ENCODE peak calls at places on chromosomes 11 and 22, in seven cellular contexts. T is GM10248, Z is AG10803, Q is psoas muscle, O is tibial artery, U is transverse colon, S is brain microvascular endothelial cell. R is an unnamed sample.

GRCh38 chr22:31291716-31292644 is at the start of gene PIK3IP1:
- DNase-seq in T (peak; percentile 80), Z (peak; percentile 83), Q (peak; percentile 85), O (peak; percentile 92), U (peak; percentile 95), S (peak; percentile 84), R (peak; percentile 88)

GRCh38 chr22:29782061-29782845 is 15.1 kb downstream of the UQCR10 start:
- DNase-seq in T (no peak), Z (peak; percentile 73), Q (peak; percentile 52), O (peak; percentile 74), U (peak; percentile 74), S (no peak), R (no peak)

GRCh38 chr11:2827256-2827655 is 58.3 kb downstream of the CDKN1C start:
- DNase-seq in T (no peak), Z (no peak), Q (peak; percentile 19), O (peak; percentile 81), U (no peak), S (peak; percentile 31), R (no peak)

GRCh38 chr11:57126766-57127400 is 54.9 kb upstream of the LRRC55 start:
- DNase-seq in T (no peak), Z (no peak), Q (no peak), O (no peak), U (no peak), S (no peak), R (no peak)

GRCh38 chr11:13064593-13064992 is 55.5 kb downstream of the RASSF10 start:
- DNase-seq in T (no peak), Z (no peak), Q (no peak), O (no peak), U (peak; percentile 37), S (no peak), R (no peak)

GRCh38 chr11:6570691-6571427 is 32.6 kb downstream of the RRP8 start:
- DNase-seq in T (no peak), Z (no peak), Q (peak; percentile 74), O (no peak), U (no peak), S (no peak), R (no peak)

GRCh38 chr11:80239217-80239616 is 798.4 kb upstream of the TENM4 start:
- DNase-seq in T (no peak), Z (no peak), Q (no peak), O (no peak), U (no peak), S (no peak), R (no peak)

GRCh38 chr22:26722159-26722558 is 64.8 kb downstream of the MIAT start:
- DNase-seq in T (no peak), Z (peak; percentile 62), Q (no peak), O (no peak), U (no peak), S (no peak), R (no peak)

GRCh38 chr11:31817054-31817620 is 6.0 kb upstream of the PAX6 start:
- DNase-seq in T (peak; percentile 34), Z (no peak), Q (no peak), O (no peak), U (no peak), S (no peak), R (no peak)

GRCh38 chr11:43969543-43969942 is 27.1 kb downstream of the C11orf96 start:
- DNase-seq in T (no peak), Z (no peak), Q (no peak), O (no peak), U (no peak), S (peak; percentile 32), R (no peak)

GRCh38 chr11:46353706-46354105 is 6.4 kb downstream of the DGKZ start:
- DNase-seq in T (no peak), Z (peak; percentile 26), Q (no peak), O (no peak), U (no peak), S (no peak), R (peak; percentile 40)

GRCh38 chr11:95977534-95978174 is 53.7 kb upstream of the MTMR2 start:
- DNase-seq in T (no peak), Z (no peak), Q (no peak), O (no peak), U (no peak), S (peak; percentile 86), R (no peak)

GRCh38 chr11:28209906-28210305 is 101.7 kb downstream of the METTL15 start:
- DNase-seq in T (no peak), Z (peak; percentile 64), Q (no peak), O (no peak), U (no peak), S (no peak), R (no peak)

GRCh38 chr22:37312549-37313183 is 30.4 kb downstream of the CYTH4 start:
- DNase-seq in T (no peak), Z (no peak), Q (no peak), O (no peak), U (no peak), S (no peak), R (no peak)

GRCh38 chr11:114291847-114292680 is 4.1 kb upstream of the NNMT start:
- DNase-seq in T (no peak), Z (peak; percentile 94), Q (no peak), O (no peak), U (no peak), S (peak; percentile 83), R (no peak)

GRCh38 chr11:109155291-109155690 is 266.7 kb upstream of the C11orf87 start:
- DNase-seq in T (no peak), Z (no peak), Q (no peak), O (no peak), U (no peak), S (no peak), R (no peak)

GRCh38 chr11:92322225-92322624 is 97.6 kb downstream of the FAT3 start:
- DNase-seq in T (no peak), Z (peak; percentile 58), Q (no peak), O (no peak), U (no peak), S (peak; percentile 74), R (no peak)

GRCh38 chr11:102196816-102197215 is 86.6 kb downstream of the YAP1 start:
- DNase-seq in T (no peak), Z (peak; percentile 29), Q (no peak), O (no peak), U (no peak), S (no peak), R (no peak)

GRCh38 chr11:66106786-66107599 is 36.9 kb downstream of the PACS1 start:
- DNase-seq in T (no peak), Z (no peak), Q (no peak), O (no peak), U (no peak), S (no peak), R (no peak)

GRCh38 chr11:27055065-27055682 is 14.6 kb downstream of the BBOX1 start:
- DNase-seq in T (no peak), Z (peak; percentile 20), Q (no peak), O (no peak), U (peak; percentile 14), S (peak; percentile 83), R (no peak)

GRCh38 chr11:2991477-2992233 is 474 bp downstream of the NAP1L4 start:
- DNase-seq in T (peak; percentile 40), Z (peak; percentile 29), Q (no peak), O (no peak), U (no peak), S (peak; percentile 12), R (peak; percentile 83)

GRCh38 chr11:19552100-19552499 is 160.5 kb upstream of the NAV2 start:
- DNase-seq in T (no peak), Z (no peak), Q (no peak), O (no peak), U (no peak), S (no peak), R (peak; percentile 72)

GRCh38 chr11:122814401-122814800 is 23.9 kb upstream of the CRTAM start:
- DNase-seq in T (no peak), Z (no peak), Q (no peak), O (no peak), U (peak; percentile 12), S (no peak), R (no peak)

GRCh38 chr22:35399114-35399677 is 744 bp upstream of the MCM5 start:
- DNase-seq in T (no peak), Z (no peak), Q (no peak), O (no peak), U (no peak), S (no peak), R (no peak)

GRCh38 chr22:50115693-50116092 is 25.9 kb downstream of the MOV10L1 start:
- DNase-seq in T (peak; percentile 7), Z (peak; percentile 24), Q (no peak), O (no peak), U (no peak), S (no peak), R (no peak)

GRCh38 chr11:75777461-75778110 is 9.0 kb downstream of the DGAT2 start:
- DNase-seq in T (no peak), Z (no peak), Q (no peak), O (no peak), U (no peak), S (no peak), R (no peak)

GRCh38 chr11:1226981-1227550 is 4.2 kb downstream of the MUC5B start:
- DNase-seq in T (no peak), Z (no peak), Q (peak; percentile 15), O (peak; percentile 61), U (peak; percentile 8), S (no peak), R (peak; percentile 66)
- TF ChIP-seq CTCF in T (no peak), Z (no peak), Q (no peak), O (no peak), U (no peak), S (peak; percentile 69), R (peak; percentile 68)

GRCh38 chr11:18105802-18106574 is at the start of gene SAAL1:
- DNase-seq in T (peak; percentile 93), Z (peak; percentile 73), Q (peak; percentile 83), O (peak; percentile 89), U (peak; percentile 90), S (peak; percentile 60), R (peak; percentile 97)
- TF ChIP-seq CTCF in T (peak; percentile 96), Z (peak; percentile 51), Q (peak; percentile 64), O (peak; percentile 58), U (peak; percentile 67), S (peak; percentile 83), R (peak; percentile 57)

GRCh38 chr11:94544582-94544831 is 786 bp downstream of the FUT4 start:
- DNase-seq in T (no peak), Z (no peak), Q (no peak), O (no peak), U (peak; percentile 20), S (no peak), R (no peak)

GRCh38 chr11:94546886-94547285 is 3.2 kb downstream of the FUT4 start:
- DNase-seq in T (no peak), Z (no peak), Q (no peak), O (no peak), U (peak; percentile 73), S (no peak), R (no peak)

GRCh38 chr11:94544832-94545640 is 1.3 kb downstream of the FUT4 start:
- DNase-seq in T (no peak), Z (peak; percentile 40), Q (peak; percentile 37), O (peak; percentile 74), U (peak; percentile 51), S (no peak), R (peak; percentile 32)

GRCh38 chr11:94545641-94546470 is 2.1 kb downstream of the FUT4 start:
- DNase-seq in T (no peak), Z (no peak), Q (no peak), O (peak; percentile 71), U (no peak), S (no peak), R (no peak)

GRCh38 chr11:94543695-94544581 is at the start of gene FUT4:
- DNase-seq in T (peak; percentile 86), Z (peak; percentile 85), Q (peak; percentile 86), O (peak; percentile 93), U (peak; percentile 95), S (peak; percentile 64), R (peak; percentile 83)
- TF ChIP-seq CTCF in T (no peak), Z (no peak), Q (no peak), O (no peak), U (no peak), S (no peak), R (no peak)

GRCh38 chr22:20138868-20139267 is 7.3 kb downstream of the ZDHHC8 start:
- DNase-seq in T (no peak), Z (no peak), Q (no peak), O (no peak), U (no peak), S (no peak), R (no peak)
- TF ChIP-seq CTCF in T (no peak), Z (no peak), Q (no peak), O (no peak), U (no peak), S (no peak), R (no peak)

R was measured in glutamatergic neuron.